ENCODE peak calls at places on chromosomes 1 and 21, in five cellular contexts. One of them, this sample, is unnamed.

GRCh38 chr1:10671551-10672375 is 124.7 kb downstream of the CASZ1 start:
- DNase-seq in fibroblast of the aortic adventitia: no peak
- DNase-seq in IMR-90: no peak
- DNase-seq in cardiac fibroblast: no peak
- DNase-seq in AG09319: no peak
- DNase-seq in this sample: no peak

GRCh38 chr1:16226129-16226494 is 10.9 kb downstream of the CPLANE2 start:
- DNase-seq in AG09319: no peak
- DNase-seq in cardiac fibroblast: no peak
- DNase-seq in fibroblast of the aortic adventitia: no peak
- DNase-seq in IMR-90: no peak
- DNase-seq in this sample: no peak

GRCh38 chr21:45074048-45074817 is at the start of gene ADARB1:
- DNase-seq in cardiac fibroblast: peak; percentile 70
- DNase-seq in AG09319: no peak
- DNase-seq in IMR-90: peak; percentile 56
- DNase-seq in fibroblast of the aortic adventitia: peak; percentile 38
- DNase-seq in this sample: no peak

GRCh38 chr1:64664287-64664686 is 80.6 kb upstream of the RAVER2 start:
- DNase-seq in IMR-90: no peak
- DNase-seq in cardiac fibroblast: no peak
- DNase-seq in fibroblast of the aortic adventitia: no peak
- DNase-seq in AG09319: no peak
- DNase-seq in this sample: no peak

GRCh38 chr1:115811140-115811828 is 29.6 kb downstream of the NHLH2 start:
- DNase-seq in AG09319: no peak
- DNase-seq in fibroblast of the aortic adventitia: no peak
- DNase-seq in cardiac fibroblast: peak; percentile 4
- DNase-seq in IMR-90: no peak
- DNase-seq in this sample: no peak

GRCh38 chr21:21045538-21045937 is 47.3 kb downstream of the NCAM2 start:
- DNase-seq in AG09319: no peak
- DNase-seq in cardiac fibroblast: no peak
- DNase-seq in fibroblast of the aortic adventitia: peak; percentile 39
- DNase-seq in IMR-90: peak; percentile 22
- DNase-seq in this sample: no peak

GRCh38 chr1:22123901-22124404 is 18.9 kb downstream of the WNT4 start:
- DNase-seq in IMR-90: no peak
- DNase-seq in cardiac fibroblast: no peak
- DNase-seq in AG09319: no peak
- DNase-seq in fibroblast of the aortic adventitia: no peak
- DNase-seq in this sample: no peak

GRCh38 chr1:27360159-27361043 is 6.4 kb downstream of the MAP3K6 start:
- DNase-seq in IMR-90: no peak
- DNase-seq in cardiac fibroblast: no peak
- DNase-seq in AG09319: no peak
- DNase-seq in fibroblast of the aortic adventitia: no peak
- DNase-seq in this sample: no peak

GRCh38 chr1:10896673-10897072 is 100.2 kb upstream of the CASZ1 start:
- DNase-seq in IMR-90: no peak
- DNase-seq in fibroblast of the aortic adventitia: no peak
- DNase-seq in AG09319: no peak
- DNase-seq in cardiac fibroblast: no peak
- DNase-seq in this sample: no peak

GRCh38 chr1:86471296-86471695 is 2.6 kb downstream of the CLCA1 start:
- DNase-seq in AG09319: no peak
- DNase-seq in fibroblast of the aortic adventitia: peak; percentile 26
- DNase-seq in IMR-90: no peak
- DNase-seq in cardiac fibroblast: no peak
- DNase-seq in this sample: no peak

GRCh38 chr1:37940299-37940947 is 6.4 kb downstream of the INPP5B start:
- DNase-seq in AG09319: no peak
- DNase-seq in fibroblast of the aortic adventitia: no peak
- DNase-seq in IMR-90: no peak
- DNase-seq in cardiac fibroblast: no peak
- DNase-seq in this sample: no peak

GRCh38 chr1:94481473-94481933 is 60.1 kb downstream of the F3 start:
- DNase-seq in cardiac fibroblast: peak; percentile 83
- DNase-seq in fibroblast of the aortic adventitia: peak; percentile 80
- DNase-seq in AG09319: peak; percentile 22
- DNase-seq in IMR-90: peak; percentile 74
- DNase-seq in this sample: peak; percentile 57

GRCh38 chr1:234546890-234547788 is 62.8 kb downstream of the IRF2BP2 start:
- DNase-seq in fibroblast of the aortic adventitia: no peak
- DNase-seq in IMR-90: peak; percentile 47
- DNase-seq in cardiac fibroblast: no peak
- DNase-seq in AG09319: no peak
- DNase-seq in this sample: no peak

GRCh38 chr1:49251385-49251784 is 474.7 kb upstream of the BEND5 start:
- DNase-seq in AG09319: no peak
- DNase-seq in IMR-90: no peak
- DNase-seq in fibroblast of the aortic adventitia: no peak
- DNase-seq in cardiac fibroblast: no peak
- DNase-seq in this sample: no peak

GRCh38 chr1:167297222-167298214 is 76.8 kb downstream of the POU2F1 start:
- DNase-seq in AG09319: no peak
- DNase-seq in fibroblast of the aortic adventitia: peak; percentile 34
- DNase-seq in cardiac fibroblast: peak; percentile 54
- DNase-seq in IMR-90: peak; percentile 3
- DNase-seq in this sample: no peak

GRCh38 chr1:184497962-184498723 is 111.3 kb downstream of the C1orf21 start:
- DNase-seq in AG09319: no peak
- DNase-seq in IMR-90: no peak
- DNase-seq in fibroblast of the aortic adventitia: no peak
- DNase-seq in cardiac fibroblast: no peak
- DNase-seq in this sample: no peak

GRCh38 chr1:85473390-85473789 is 8.4 kb upstream of the DDAH1 start:
- DNase-seq in cardiac fibroblast: no peak
- DNase-seq in fibroblast of the aortic adventitia: peak; percentile 43
- DNase-seq in AG09319: no peak
- DNase-seq in IMR-90: peak; percentile 70
- DNase-seq in this sample: no peak

GRCh38 chr21:42010507-42011493 is 640 bp upstream of the ZBTB21 start:
- DNase-seq in IMR-90: no peak
- DNase-seq in fibroblast of the aortic adventitia: no peak
- DNase-seq in AG09319: no peak
- DNase-seq in cardiac fibroblast: peak; percentile 13
- DNase-seq in this sample: no peak

GRCh38 chr1:92990828-92991227 is 29.6 kb upstream of the DIPK1A start:
- DNase-seq in cardiac fibroblast: no peak
- DNase-seq in fibroblast of the aortic adventitia: no peak
- DNase-seq in AG09319: no peak
- DNase-seq in IMR-90: no peak
- DNase-seq in this sample: no peak

GRCh38 chr1:13651279-13651678 is 48.7 kb upstream of the PRDM2 start:
- DNase-seq in AG09319: no peak
- DNase-seq in cardiac fibroblast: peak; percentile 34
- DNase-seq in IMR-90: no peak
- DNase-seq in fibroblast of the aortic adventitia: peak; percentile 7
- DNase-seq in this sample: no peak

GRCh38 chr1:119743776-119744597 is 24.7 kb downstream of the HMGCS2 start:
- DNase-seq in AG09319: peak; percentile 38
- DNase-seq in cardiac fibroblast: peak; percentile 78
- DNase-seq in IMR-90: peak; percentile 79
- DNase-seq in fibroblast of the aortic adventitia: peak; percentile 74
- DNase-seq in this sample: peak; percentile 41

GRCh38 chr1:30449428-30450147 is 273.8 kb downstream of the MATN1 start:
- DNase-seq in fibroblast of the aortic adventitia: no peak
- DNase-seq in cardiac fibroblast: no peak
- DNase-seq in IMR-90: no peak
- DNase-seq in AG09319: no peak
- DNase-seq in this sample: no peak

GRCh38 chr1:93659805-93660479 is 21.7 kb downstream of the BCAR3 start:
- DNase-seq in AG09319: no peak
- DNase-seq in cardiac fibroblast: peak; percentile 54
- DNase-seq in fibroblast of the aortic adventitia: peak; percentile 66
- DNase-seq in IMR-90: peak; percentile 61
- DNase-seq in this sample: no peak

GRCh38 chr1:106608836-106609235 is 447.6 kb upstream of the PRMT6 start:
- DNase-seq in IMR-90: no peak
- DNase-seq in fibroblast of the aortic adventitia: no peak
- DNase-seq in cardiac fibroblast: no peak
- DNase-seq in AG09319: no peak
- DNase-seq in this sample: no peak

GRCh38 chr1:205658943-205659581 is 21.2 kb downstream of the SLC45A3 start:
- DNase-seq in cardiac fibroblast: peak; percentile 74
- DNase-seq in AG09319: no peak
- DNase-seq in IMR-90: peak; percentile 53
- DNase-seq in fibroblast of the aortic adventitia: peak; percentile 68
- DNase-seq in this sample: peak; percentile 42

GRCh38 chr1:205832326-205832751 is 17.6 kb downstream of the PM20D1 start:
- DNase-seq in AG09319: no peak
- DNase-seq in IMR-90: no peak
- DNase-seq in fibroblast of the aortic adventitia: no peak
- DNase-seq in cardiac fibroblast: no peak
- DNase-seq in this sample: no peak

GRCh38 chr1:85504417-85504816 is 39.5 kb upstream of the DDAH1 start:
- DNase-seq in cardiac fibroblast: no peak
- DNase-seq in AG09319: no peak
- DNase-seq in IMR-90: peak; percentile 49
- DNase-seq in fibroblast of the aortic adventitia: peak; percentile 16
- DNase-seq in this sample: peak; percentile 39

GRCh38 chr1:195663549-195664280 is 944.5 kb downstream of the KCNT2 start:
- DNase-seq in AG09319: no peak
- DNase-seq in fibroblast of the aortic adventitia: peak; percentile 71
- DNase-seq in IMR-90: peak; percentile 94
- DNase-seq in cardiac fibroblast: peak; percentile 37
- DNase-seq in this sample: peak; percentile 87

GRCh38 chr1:182351790-182352364 is 39.7 kb downstream of the GLUL start:
- DNase-seq in IMR-90: no peak
- DNase-seq in cardiac fibroblast: no peak
- DNase-seq in fibroblast of the aortic adventitia: no peak
- DNase-seq in AG09319: no peak
- DNase-seq in this sample: no peak

GRCh38 chr1:54516249-54516920 is 31.6 kb upstream of the ACOT11 start:
- DNase-seq in IMR-90: peak; percentile 8
- DNase-seq in fibroblast of the aortic adventitia: peak; percentile 13
- DNase-seq in cardiac fibroblast: no peak
- DNase-seq in AG09319: no peak
- DNase-seq in this sample: no peak

GRCh38 chr21:45996311-45997204 is 15.0 kb downstream of the COL6A1 start:
- DNase-seq in IMR-90: no peak
- DNase-seq in AG09319: no peak
- DNase-seq in cardiac fibroblast: no peak
- DNase-seq in fibroblast of the aortic adventitia: no peak
- DNase-seq in this sample: no peak

GRCh38 chr1:217135569-217135915 is 412.3 kb upstream of the ESRRG start:
- DNase-seq in cardiac fibroblast: peak; percentile 11
- DNase-seq in fibroblast of the aortic adventitia: peak; percentile 2
- DNase-seq in IMR-90: peak; percentile 5
- DNase-seq in AG09319: no peak
- DNase-seq in this sample: no peak

GRCh38 chr1:201299968-201300367 is 16.7 kb downstream of the PKP1 start:
- DNase-seq in cardiac fibroblast: peak; percentile 51
- DNase-seq in AG09319: no peak
- DNase-seq in fibroblast of the aortic adventitia: peak; percentile 70
- DNase-seq in IMR-90: peak; percentile 4
- DNase-seq in this sample: no peak

GRCh38 chr1:226001852-226002666 is 2.9 kb upstream of the SDE2 start:
- DNase-seq in fibroblast of the aortic adventitia: peak; percentile 54
- DNase-seq in cardiac fibroblast: peak; percentile 67
- DNase-seq in IMR-90: no peak
- DNase-seq in AG09319: no peak
- DNase-seq in this sample: peak; percentile 8

GRCh38 chr1:149884433-149885363 is 14.7 kb upstream of the BOLA1 start:
- DNase-seq in cardiac fibroblast: peak; percentile 33
- DNase-seq in fibroblast of the aortic adventitia: peak; percentile 34
- DNase-seq in AG09319: no peak
- DNase-seq in IMR-90: peak; percentile 30
- DNase-seq in this sample: no peak

GRCh38 chr1:235455806-235456205 is 48.4 kb downstream of the B3GALNT2 start:
- DNase-seq in fibroblast of the aortic adventitia: no peak
- DNase-seq in IMR-90: no peak
- DNase-seq in cardiac fibroblast: no peak
- DNase-seq in AG09319: no peak
- DNase-seq in this sample: no peak

GRCh38 chr1:46303038-46303871 is at the start of the genes LRRC41 and UQCRH:
- DNase-seq in fibroblast of the aortic adventitia: peak; percentile 98
- DNase-seq in IMR-90: peak; percentile 98
- DNase-seq in AG09319: peak; percentile 93
- DNase-seq in cardiac fibroblast: peak; percentile 98
- DNase-seq in this sample: peak; percentile 96
- TF ChIP-seq CTCF in fibroblast of the aortic adventitia: no peak
- TF ChIP-seq CTCF in IMR-90: peak; percentile 11
- TF ChIP-seq CTCF in AG09319: no peak
- TF ChIP-seq CTCF in cardiac fibroblast: peak; percentile 1
- TF ChIP-seq CTCF in this sample: peak; percentile 40

GRCh38 chr1:52026278-52026677 is 7.3 kb downstream of the KTI12 start:
- DNase-seq in IMR-90: no peak
- DNase-seq in cardiac fibroblast: no peak
- DNase-seq in fibroblast of the aortic adventitia: no peak
- DNase-seq in AG09319: no peak
- DNase-seq in this sample: no peak

GRCh38 chr1:52022133-52022532 is 11.5 kb downstream of the KTI12 start:
- DNase-seq in fibroblast of the aortic adventitia: no peak
- DNase-seq in IMR-90: no peak
- DNase-seq in AG09319: no peak
- DNase-seq in cardiac fibroblast: peak; percentile 43
- DNase-seq in this sample: no peak
- TF ChIP-seq CTCF in fibroblast of the aortic adventitia: no peak
- TF ChIP-seq CTCF in IMR-90: no peak
- TF ChIP-seq CTCF in AG09319: no peak
- TF ChIP-seq CTCF in cardiac fibroblast: no peak
- TF ChIP-seq CTCF in this sample: no peak

GRCh38 chr21:30463713-30464112 is 16.5 kb downstream of the KRTAP19-1 start:
- DNase-seq in AG09319: no peak
- DNase-seq in fibroblast of the aortic adventitia: no peak
- DNase-seq in cardiac fibroblast: no peak
- DNase-seq in IMR-90: no peak
- DNase-seq in this sample: no peak
- TF ChIP-seq CTCF in AG09319: no peak
- TF ChIP-seq CTCF in fibroblast of the aortic adventitia: no peak
- TF ChIP-seq CTCF in cardiac fibroblast: peak; percentile 34
- TF ChIP-seq CTCF in IMR-90: peak; percentile 4
- TF ChIP-seq CTCF in this sample: peak; percentile 68

DNA sequence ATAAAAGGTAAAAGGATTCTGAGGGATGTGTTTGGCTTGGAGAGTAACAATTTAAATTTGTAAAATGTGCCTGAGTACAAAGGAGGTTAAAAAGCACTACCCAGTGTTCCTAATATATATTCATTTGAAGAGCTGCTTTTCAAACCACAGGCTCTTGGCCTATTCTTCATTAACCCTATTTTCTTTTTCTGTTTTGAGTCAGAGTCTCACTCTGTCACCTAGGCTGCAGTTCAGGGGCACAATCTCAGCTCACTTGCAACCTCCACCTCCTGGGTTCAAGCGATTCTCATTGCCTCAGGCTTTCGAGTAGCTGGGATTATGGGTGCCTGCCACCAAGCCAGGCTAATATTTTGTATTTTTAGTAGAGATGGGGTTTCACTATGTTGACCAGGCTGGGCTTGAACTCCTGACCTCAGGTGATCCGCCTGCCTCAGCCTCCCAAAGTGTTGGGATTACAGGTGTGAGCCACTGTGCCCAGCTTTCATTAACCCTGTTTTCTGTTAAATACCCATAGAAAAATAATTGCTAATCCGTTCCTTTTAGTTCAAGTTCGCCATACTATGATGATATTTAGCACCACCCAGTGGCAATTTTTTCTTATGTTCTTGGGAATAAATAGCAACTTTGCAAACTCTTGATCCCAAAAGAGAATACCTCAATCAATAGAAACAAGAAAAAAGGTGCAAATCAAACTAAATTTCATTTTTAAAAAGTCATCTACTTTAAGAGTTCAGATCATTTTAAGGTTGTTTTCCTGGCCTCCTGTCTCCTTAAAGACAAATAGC is 30.5 kb downstream of the ZBTB8OS start:
- DNase-seq in cardiac fibroblast: peak; percentile 55
- DNase-seq in AG09319: no peak
- DNase-seq in fibroblast of the aortic adventitia: peak; percentile 65
- DNase-seq in IMR-90: peak; percentile 29
- DNase-seq in this sample: peak; percentile 17
- TF ChIP-seq CTCF in cardiac fibroblast: peak; percentile 10
- TF ChIP-seq CTCF in AG09319: peak; percentile 3
- TF ChIP-seq CTCF in fibroblast of the aortic adventitia: peak; percentile 30
- TF ChIP-seq CTCF in IMR-90: peak; percentile 32
- TF ChIP-seq CTCF in this sample: peak; percentile 69

This sample was measured in HFFc6.